ENCODE peak calls at places on chromosome 2, in five cellular contexts. V is cerebellar cortex, U is foreskin keratinocyte, E is NCI-H226, W is NAMALWA. Y is an unnamed sample.
A peak's percentile ranks its signal among the peaks of the same experiment; 100 is the strongest.

GRCh38 chr2:186780701-186781316 is 68.2 kb downstream of the ZSWIM2 start:
- DNase-seq in W (peak; percentile 29), U (peak; percentile 41), V (peak; percentile 69), E (peak; percentile 55), Y (peak; percentile 34)

GRCh38 chr2:61961231-61961901 is 55.9 kb downstream of the COMMD1 start:
- DNase-seq in E (no peak), W (no peak), V (no peak), U (peak; percentile 63), Y (no peak)

GRCh38 chr2:168028377-168028776 is 219.0 kb downstream of the STK39 start:
- DNase-seq in E (no peak), W (no peak), U (no peak), V (no peak), Y (no peak)

GRCh38 chr2:19819097-19820065 is 82.4 kb downstream of the TTC32 start:
- DNase-seq in W (no peak), E (peak; percentile 75), V (no peak), U (peak; percentile 90), Y (no peak)

GRCh38 chr2:239203443-239204142 is 197.2 kb downstream of the HDAC4 start:
- DNase-seq in U (no peak), V (no peak), W (no peak), E (no peak), Y (no peak)

GRCh38 chr2:197137826-197138480 is 172.6 kb downstream of the ANKRD44 start:
- DNase-seq in U (peak; percentile 4), E (no peak), V (no peak), W (no peak), Y (peak; percentile 37)

GRCh38 chr2:229714736-229715541 is 584 bp upstream of the DNER start:
- DNase-seq in E (peak; percentile 67), U (no peak), W (no peak), V (peak; percentile 70), Y (peak; percentile 51)

GRCh38 chr2:32946314-32947075 is at the start of gene LTBP1:
- DNase-seq in W (peak; percentile 89), V (peak; percentile 47), U (peak; percentile 56), E (peak; percentile 48), Y (peak; percentile 75)

GRCh38 chr2:166230024-166230723 is 102.4 kb upstream of the SCN1A start:
- DNase-seq in U (no peak), W (no peak), E (peak; percentile 60), V (no peak), Y (no peak)

GRCh38 chr2:50514881-50515280 is 517.1 kb downstream of the NRXN1 start:
- DNase-seq in V (peak; percentile 34), U (peak; percentile 38), W (no peak), E (no peak), Y (no peak)

GRCh38 chr2:205477016-205477705 is 205.1 kb upstream of the NRP2 start:
- DNase-seq in W (no peak), E (peak; percentile 1), V (no peak), U (no peak), Y (no peak)

GRCh38 chr2:236055471-236055870 is 112.7 kb downstream of the GBX2 start:
- DNase-seq in E (no peak), U (no peak), W (no peak), V (no peak), Y (no peak)

GRCh38 chr2:54560146-54560881 is 104.2 kb downstream of the SPTBN1 start:
- DNase-seq in U (peak; percentile 69), E (peak; percentile 67), V (no peak), W (peak; percentile 82), Y (peak; percentile 63)

GRCh38 chr2:135876066-135876711 is at the start of gene MCM6:
- DNase-seq in V (peak; percentile 99), E (peak; percentile 97), W (peak; percentile 99), U (peak; percentile 95), Y (peak; percentile 99)

GRCh38 chr2:144430722-144431163 is 89.2 kb downstream of the ZEB2 start:
- DNase-seq in V (no peak), E (no peak), U (no peak), W (peak; percentile 13), Y (no peak)

GRCh38 chr2:63589148-63589972 is 597 bp downstream of the MDH1 start:
- DNase-seq in W (no peak), E (no peak), V (peak; percentile 52), U (peak; percentile 9), Y (no peak)

GRCh38 chr2:38079111-38080052 is 3.4 kb upstream of the CYP1B1 start:
- DNase-seq in V (no peak), W (no peak), U (no peak), E (peak; percentile 85), Y (no peak)

GRCh38 chr2:241514986-241515737 is 6.8 kb upstream of the STK25 start:
- DNase-seq in V (no peak), U (no peak), W (no peak), E (no peak), Y (no peak)

GRCh38 chr2:242038166-242038927 is 168.8 kb downstream of the RTP5 start:
- DNase-seq in W (no peak), U (no peak), E (no peak), V (no peak), Y (no peak)

GRCh38 chr2:118750959-118751565 is 96.4 kb downstream of the EN1 start:
- DNase-seq in U (peak; percentile 70), V (no peak), W (no peak), E (no peak), Y (no peak)

GRCh38 chr2:65622499-65622898 is 190.1 kb upstream of the SPRED2 start:
- DNase-seq in E (peak; percentile 22), W (no peak), V (no peak), U (no peak), Y (no peak)

GRCh38 chr2:175111200-175111657 is 56.8 kb downstream of the ATF2 start:
- DNase-seq in E (no peak), W (peak; percentile 79), V (peak; percentile 68), U (peak; percentile 39), Y (peak; percentile 73)

GRCh38 chr2:69499966-69500365 is 62.7 kb upstream of the NFU1 start:
- DNase-seq in V (no peak), W (no peak), U (no peak), E (no peak), Y (no peak)

GRCh38 chr2:27164960-27165763 is 16.4 kb downstream of the TCF23 start:
- DNase-seq in E (no peak), V (no peak), U (no peak), W (no peak), Y (no peak)

Y was measured in KBM-7.